ENCODE peak calls at places on chromosomes 7 and 10, in six cellular contexts. L is HFF-Myc, O is GM12864, F is WTC11, U is heart left ventricle, A is cardiac fibroblast. I is an unnamed sample.

GRCh38 chr7:74622228-74622749 is 35.2 kb upstream of the GTF2I start:
- DNase-seq in A (no peak), L (no peak), O (no peak), U (no peak), F (no peak), I (no peak)

GRCh38 chr7:133081119-133081604 is 728 bp downstream of the CHCHD3 start:
- DNase-seq in O (no peak), F (peak), A (peak), U (peak), L (no peak), I (peak)

GRCh38 chr10:103038570-103038969 is 120.5 kb downstream of the CNNM2 start:
- DNase-seq in A (no peak), O (no peak), U (no peak), L (no peak), F (no peak), I (no peak)

GRCh38 chr10:79024296-79024695 is 44.5 kb upstream of the ZMIZ1 start:
- DNase-seq in A (no peak), U (no peak), O (no peak), L (no peak), F (no peak), I (no peak)

GRCh38 chr10:8389630-8390029 is 335.1 kb downstream of the GATA3 start:
- DNase-seq in F (no peak), L (no peak), U (no peak), A (no peak), O (no peak), I (no peak)

GRCh38 chr10:101507241-101507640 is 80.8 kb downstream of the POLL start:
- DNase-seq in O (no peak), L (no peak), U (no peak), F (no peak), A (no peak), I (no peak)

GRCh38 chr7:12322287-12322902 is 81.3 kb downstream of the VWDE start:
- DNase-seq in O (no peak), F (no peak), A (peak), L (no peak), U (no peak), I (peak)

GRCh38 chr7:43572516-43573049 is 10.3 kb upstream of the STK17A start:
- DNase-seq in O (no peak), F (no peak), A (peak), U (no peak), L (peak), I (peak)

GRCh38 chr7:79512269-79512668 is 58.8 kb upstream of the MAGI2 start:
- DNase-seq in F (no peak), A (no peak), U (no peak), O (no peak), L (no peak), I (no peak)

GRCh38 chr10:48606530-48607355 is 1.9 kb upstream of the ARHGAP22 start:
- DNase-seq in L (peak), O (no peak), F (no peak), A (peak), U (peak), I (peak)

GRCh38 chr10:16381083-16381482 is 55.7 kb upstream of the PTER start:
- DNase-seq in A (no peak), L (peak), U (no peak), F (no peak), O (no peak), I (peak)

GRCh38 chr10:35852721-35853120 is 210.6 kb upstream of the FZD8 start:
- DNase-seq in L (no peak), A (no peak), U (no peak), O (no peak), F (no peak), I (no peak)

GRCh38 chr10:79454259-79454658 is 8.8 kb upstream of the ZCCHC24 start:
- DNase-seq in U (no peak), A (peak), F (no peak), L (no peak), O (no peak), I (peak)

GRCh38 chr10:73512207-73512743 is 16.5 kb upstream of the PPP3CB start:
- DNase-seq in L (no peak), A (no peak), U (no peak), O (no peak), F (no peak), I (no peak)

GRCh38 chr10:61183971-61184370 is 240.0 kb upstream of the RHOBTB1 start:
- DNase-seq in L (no peak), U (no peak), F (no peak), O (no peak), A (no peak), I (no peak)

GRCh38 chr7:42103456-42103855 is 133.6 kb downstream of the GLI3 start:
- DNase-seq in A (no peak), O (no peak), F (no peak), U (no peak), L (no peak), I (no peak)

GRCh38 chr10:50216894-50217293 is 34.4 kb downstream of the ASAH2 start:
- DNase-seq in O (no peak), L (no peak), U (no peak), F (no peak), A (peak), I (peak)

GRCh38 chr7:95317546-95317945 is 6.8 kb downstream of the PON1 start:
- DNase-seq in O (no peak), F (no peak), U (no peak), L (no peak), A (no peak), I (no peak)

GRCh38 chr7:24135003-24135817 is 148.8 kb upstream of the NPY start:
- DNase-seq in O (peak), A (no peak), F (no peak), L (no peak), U (no peak), I (no peak)

GRCh38 chr7:17832820-17833219 is 107.5 kb downstream of the SNX13 start:
- DNase-seq in F (no peak), O (no peak), L (no peak), U (no peak), A (no peak), I (no peak)

GRCh38 chr10:24681476-24682088 is 42.1 kb downstream of the ARHGAP21 start:
- DNase-seq in O (no peak), L (no peak), F (no peak), A (no peak), U (no peak), I (peak)

GRCh38 chr10:129678186-129678585 is 211.1 kb downstream of the MGMT start:
- DNase-seq in U (no peak), A (no peak), F (no peak), L (no peak), O (no peak), I (no peak)

GRCh38 chr7:46972205-46972604 is 609.7 kb downstream of the TNS3 start:
- DNase-seq in O (no peak), L (peak), U (no peak), A (peak), F (no peak), I (peak)

GRCh38 chr7:85204496-85204895 is 17.6 kb upstream of the SEMA3D start:
- DNase-seq in L (no peak), O (no peak), U (no peak), F (no peak), A (no peak), I (no peak)

GRCh38 chr10:422675-423074 is 266.8 kb downstream of the DIP2C start:
- DNase-seq in F (no peak), O (no peak), U (no peak), L (no peak), A (no peak), I (no peak)

GRCh38 chr10:132112611-132113010 is 46.9 kb downstream of the JAKMIP3 start:
- DNase-seq in O (no peak), F (no peak), A (no peak), U (no peak), L (no peak), I (no peak)

GRCh38 chr7:45583296-45583695 is 9.1 kb downstream of the ADCY1 start:
- DNase-seq in U (no peak), O (no peak), L (no peak), A (no peak), F (no peak), I (no peak)

GRCh38 chr7:22853674-22854157 is 31.1 kb upstream of the TOMM7 start:
- DNase-seq in O (no peak), A (peak), L (no peak), U (no peak), F (peak), I (peak)

GRCh38 chr7:130667593-130668257 is 823 bp downstream of the COPG2 start:
- DNase-seq in A (peak), L (no peak), U (no peak), O (no peak), F (no peak), I (peak)

GRCh38 chr7:82359426-82359825 is 84.2 kb downstream of the CACNA2D1 start:
- DNase-seq in F (no peak), L (no peak), U (no peak), A (no peak), O (no peak), I (no peak)

GRCh38 chr10:110872145-110872983 is 636 bp downstream of the PDCD4 start:
- DNase-seq in O (no peak), L (no peak), F (peak), A (peak), U (peak), I (peak)
- TF ChIP-seq CTCF in O (peak), L (peak), F (no peak), A (peak), U (peak), I (no peak)

GRCh38 chr10:96374639-96374984 is 15.8 kb upstream of the OPALIN start:
- DNase-seq in L (no peak), U (no peak), O (no peak), F (peak), A (no peak), I (no peak)
- TF ChIP-seq CTCF in L (no peak), U (no peak), O (no peak), F (no peak), A (no peak), I (no peak)

GRCh38 chr10:75018873-75019272 is 92.6 kb upstream of the SAMD8 start:
- DNase-seq in A (no peak), O (no peak), L (no peak), F (no peak), U (no peak), I (no peak)

GRCh38 chr10:75020168-75020567 is 91.3 kb upstream of the SAMD8 start:
- DNase-seq in U (no peak), A (no peak), L (no peak), F (no peak), O (no peak), I (no peak)

GRCh38 chr10:75018233-75018632 is 93.2 kb upstream of the SAMD8 start:
- DNase-seq in F (no peak), A (no peak), U (no peak), O (no peak), L (no peak), I (no peak)

GRCh38 chr10:75021851-75022250 is 89.6 kb upstream of the SAMD8 start:
- DNase-seq in A (no peak), U (no peak), F (no peak), L (no peak), O (no peak), I (no peak)

GRCh38 chr10:75019360-75019759 is 92.1 kb upstream of the SAMD8 start:
- DNase-seq in A (peak), L (peak), U (no peak), O (no peak), F (no peak), I (peak)
- TF ChIP-seq CTCF in A (peak), L (peak), U (no peak), O (peak), F (no peak), I (peak)

GRCh38 chr7:1811850-1812692 is 142.0 kb downstream of the ELFN1 start:
- DNase-seq in U (no peak), L (no peak), O (no peak), A (no peak), F (no peak), I (peak)
- TF ChIP-seq CTCF in U (peak), L (no peak), O (no peak), A (no peak), F (no peak), I (peak)

DNA sequence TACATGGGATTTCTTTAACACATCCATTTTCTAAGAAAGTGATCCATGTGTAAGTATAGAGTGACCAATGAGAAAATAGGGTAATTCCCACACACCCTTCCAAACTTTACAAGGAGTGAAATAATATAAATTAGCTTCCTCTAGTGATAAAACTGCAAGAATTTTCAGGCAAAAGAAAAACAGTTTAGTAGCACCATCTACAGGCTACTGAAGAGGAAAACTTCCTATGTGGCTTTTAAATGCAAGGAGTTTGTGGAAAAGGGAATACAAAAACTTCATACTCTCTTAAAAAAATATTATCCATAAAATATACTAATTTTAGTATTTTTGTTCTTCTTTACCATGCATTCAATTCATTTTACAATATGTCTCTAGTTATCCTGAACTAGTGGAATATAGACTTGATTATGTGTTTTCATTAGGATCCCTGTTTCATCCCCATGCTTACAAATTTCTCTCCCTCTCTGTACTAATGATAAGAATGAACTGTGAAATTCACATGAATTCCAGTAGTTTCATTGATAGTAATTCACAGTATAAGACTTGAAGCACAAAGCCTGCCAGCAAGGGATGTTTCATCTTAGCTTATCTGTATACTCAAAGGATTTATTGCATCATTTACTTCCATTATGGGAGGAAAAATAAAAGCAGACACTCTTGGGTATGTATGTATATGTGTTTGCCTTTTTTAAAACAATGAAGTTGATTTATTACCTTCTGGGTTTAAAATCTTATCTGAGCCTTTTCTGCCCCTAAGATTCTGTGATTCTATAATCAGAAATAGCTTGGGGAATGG is 442.9 kb downstream of the AUTS2 start:
- DNase-seq in O (no peak), A (peak), L (no peak), F (no peak), U (no peak), I (no peak)
- TF ChIP-seq CTCF in O (no peak), A (no peak), L (peak), F (no peak), U (peak), I (no peak)

GRCh38 chr7:128872394-128872824 is 9.8 kb downstream of the ATP6V1F start:
- DNase-seq in U (no peak), O (no peak), A (no peak), L (no peak), F (peak), I (no peak)
- TF ChIP-seq CTCF in U (no peak), O (peak), A (peak), L (no peak), F (peak), I (no peak)

GRCh38 chr10:69226919-69227450 is 6.9 kb downstream of the HKDC1 start:
- DNase-seq in F (no peak), A (no peak), O (no peak), U (no peak), L (no peak), I (no peak)

GRCh38 chr10:69228151-69228550 is 8.0 kb downstream of the HKDC1 start:
- DNase-seq in L (no peak), F (no peak), U (no peak), O (no peak), A (no peak), I (no peak)

GRCh38 chr10:69224862-69225657 is 4.9 kb downstream of the HKDC1 start:
- DNase-seq in F (no peak), O (no peak), L (no peak), A (peak), U (no peak), I (peak)

GRCh38 chr10:69223028-69223342 is 2.9 kb downstream of the HKDC1 start:
- DNase-seq in L (no peak), F (no peak), O (no peak), U (no peak), A (no peak), I (no peak)

GRCh38 chr10:69225681-69226080 is 5.5 kb downstream of the HKDC1 start:
- DNase-seq in L (no peak), A (no peak), F (no peak), O (no peak), U (no peak), I (no peak)
- TF ChIP-seq CTCF in L (no peak), A (no peak), F (no peak), O (no peak), U (no peak), I (no peak)

I was measured in MCF 10A.